ENCODE peak calls at places on chromosomes 4 and X, in seven cellular contexts. V is IMR-90, L is mesendoderm, Z is H9, U is H1, B is mesenchymal stem cell, I is trophoblast cell. O is an unnamed sample.

GRCh38 chrX:12946838-12947544 is 27.9 kb upstream of the TMSB4X start:
- DNase-seq in V (peak; percentile 82), L (peak; percentile 96), Z (peak; percentile 88), U (peak; percentile 54), B (peak; percentile 79), I (peak; percentile 71), O (peak; percentile 67)

GRCh38 chr4:67750691-67751090 is 3.5 kb downstream of the GNRHR start:
- DNase-seq in V (no peak), L (no peak), Z (no peak), U (no peak), B (no peak), I (no peak), O (no peak)

GRCh38 chrX:1477801-1478458 is 25.2 kb upstream of the ASMTL start:
- DNase-seq in V (no peak), L (no peak), Z (no peak), U (no peak), B (no peak), I (no peak), O (no peak)

GRCh38 chr4:177051473-177052060 is 258.1 kb upstream of the NEIL3 start:
- DNase-seq in V (peak; percentile 9), L (peak; percentile 68), Z (peak; percentile 66), U (peak; percentile 29), B (peak; percentile 4), I (peak; percentile 3), O (peak; percentile 15)

GRCh38 chr4:84583871-84584373 is 995 bp downstream of the CDS1 start:
- DNase-seq in V (no peak), L (no peak), Z (no peak), U (no peak), B (peak; percentile 8), I (no peak), O (no peak)

GRCh38 chr4:78432896-78433295 is 118.7 kb upstream of the ANXA3 start:
- DNase-seq in V (peak; percentile 1), L (peak; percentile 40), Z (no peak), U (no peak), B (peak; percentile 6), I (peak; percentile 33), O (no peak)

GRCh38 chrX:46572295-46572936 is 1.1 kb upstream of the CHST7 start:
- DNase-seq in V (no peak), L (no peak), Z (no peak), U (no peak), B (no peak), I (no peak), O (no peak)

GRCh38 chr4:167144605-167145004 is 89.7 kb downstream of the SPOCK3 start:
- DNase-seq in V (no peak), L (no peak), Z (no peak), U (no peak), B (no peak), I (no peak), O (no peak)

GRCh38 chr4:112897548-112897947 is 151.9 kb upstream of the ANK2 start:
- DNase-seq in V (no peak), L (peak; percentile 77), Z (peak; percentile 44), U (no peak), B (no peak), I (no peak), O (no peak)

GRCh38 chr4:112213850-112214249 is 17.7 kb upstream of the AP1AR start:
- DNase-seq in V (peak; percentile 90), L (no peak), Z (no peak), U (no peak), B (peak; percentile 81), I (no peak), O (no peak)

DNA sequence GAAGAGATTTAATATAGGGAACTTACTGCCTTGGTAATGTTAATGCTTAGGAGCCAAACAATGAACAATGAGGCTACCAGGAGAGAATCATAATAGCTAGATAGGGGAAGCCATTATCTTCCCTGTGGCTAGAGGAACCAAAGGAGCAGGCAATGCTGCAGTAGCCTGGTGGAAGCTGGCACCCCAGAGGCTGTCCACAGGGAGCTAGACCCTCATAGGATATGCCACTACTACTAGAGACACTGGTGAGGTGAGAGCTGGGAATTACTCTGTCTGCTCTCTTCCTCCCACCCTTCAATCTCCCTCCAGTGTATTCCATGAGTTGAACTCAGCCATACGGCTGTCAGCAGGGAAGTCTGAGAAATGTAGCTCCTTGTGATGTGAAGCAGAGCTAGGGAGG is 601.4 kb downstream of the KCNIP4 start:
- DNase-seq in V (no peak), L (peak; percentile 48), Z (no peak), U (no peak), B (no peak), I (no peak), O (no peak)
- H3K4ac ChIP-seq in V (no peak overlapping the region), L (no peak overlapping the region), Z (no peak overlapping the region), U (no peak overlapping the region), B (no peak overlapping the region), I (no peak overlapping the region), O (no peak overlapping the region)

GRCh38 chr4:94409375-94409679 is 42.4 kb upstream of the PDLIM5 start:
- DNase-seq in V (no peak), L (no peak), Z (no peak), U (no peak), B (no peak), I (no peak), O (no peak)
- H3K4ac ChIP-seq in V (no peak overlapping the region), L (no peak overlapping the region), Z (no peak overlapping the region), U (no peak overlapping the region), B (no peak overlapping the region), I (no peak overlapping the region), O (no peak overlapping the region)

DNA sequence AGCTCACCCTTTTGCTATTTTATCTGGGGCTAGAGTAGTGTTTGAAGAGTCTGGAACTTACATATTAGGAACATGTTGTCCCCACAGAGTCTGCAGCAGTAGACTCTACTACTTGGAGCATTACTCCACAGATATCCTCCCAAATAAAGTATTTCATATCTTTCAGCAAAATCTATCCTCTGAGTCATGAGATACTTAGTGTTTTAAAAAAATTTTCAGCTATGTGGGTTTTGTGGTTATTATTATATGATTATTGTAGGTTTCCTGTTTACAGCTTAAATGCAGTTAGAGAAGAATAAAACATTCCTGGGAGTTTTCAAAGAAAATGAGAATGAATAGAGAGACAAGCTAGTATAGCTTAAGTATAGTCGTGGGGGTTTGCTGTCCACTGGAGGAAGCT is 30.9 kb downstream of the PAGE2 start:
- DNase-seq in V (peak; percentile 3), L (no peak), Z (no peak), U (no peak), B (peak; percentile 20), I (no peak), O (no peak)
- H3K4ac ChIP-seq in V (no peak overlapping the region), L (no peak overlapping the region), Z (no peak overlapping the region), U (no peak overlapping the region), B (no peak overlapping the region), I (no peak overlapping the region), O (no peak overlapping the region)

GRCh38 chr4:133588306-133588705 is 439.2 kb downstream of the PCDH10 start:
- DNase-seq in V (no peak), L (no peak), Z (no peak), U (no peak), B (no peak), I (no peak), O (no peak)

GRCh38 chr4:133585323-133585722 is 436.2 kb downstream of the PCDH10 start:
- DNase-seq in V (no peak), L (no peak), Z (no peak), U (no peak), B (no peak), I (no peak), O (no peak)

GRCh38 chr4:133581971-133582619 is 433.0 kb downstream of the PCDH10 start:
- DNase-seq in V (no peak), L (no peak), Z (no peak), U (no peak), B (peak; percentile 20), I (no peak), O (no peak)

GRCh38 chr4:133584714-133585113 is 435.6 kb downstream of the PCDH10 start:
- DNase-seq in V (no peak), L (peak; percentile 71), Z (peak; percentile 67), U (peak; percentile 29), B (no peak), I (no peak), O (no peak)
- H3K4ac ChIP-seq in V (no peak overlapping the region), L (no peak overlapping the region), Z (no peak overlapping the region), U (no peak overlapping the region), B (no peak overlapping the region), I (no peak overlapping the region), O (no peak overlapping the region)

GRCh38 chr4:63085091-63085490 is 1324.2 kb downstream of the TECRL start:
- DNase-seq in V (no peak), L (no peak), Z (no peak), U (no peak), B (no peak), I (no peak), O (no peak)

DNA sequence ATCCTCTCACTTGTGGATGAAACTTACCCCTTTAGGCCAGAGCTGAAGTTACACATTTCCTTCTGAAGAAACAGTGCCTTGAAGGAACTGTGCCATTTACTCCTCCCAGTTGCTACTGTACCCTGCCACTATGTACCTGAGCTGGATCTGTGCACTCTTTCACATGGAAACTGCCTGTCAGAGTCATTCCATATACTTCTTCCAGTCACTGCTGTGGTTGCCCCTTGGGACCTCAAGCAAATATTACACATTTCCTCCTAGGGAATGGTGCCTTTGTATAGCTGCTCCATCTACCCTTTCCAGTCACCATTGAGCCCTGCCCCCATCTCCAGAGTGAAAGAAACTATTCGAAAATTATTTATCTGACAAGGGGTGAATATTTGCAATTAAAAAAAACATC is 1328.3 kb downstream of the TECRL start:
- DNase-seq in V (no peak), L (no peak), Z (no peak), U (no peak), B (no peak), I (no peak), O (no peak)
- H3K4ac ChIP-seq in V (no peak overlapping the region), L (no peak overlapping the region), Z (no peak overlapping the region), U (no peak overlapping the region), B (no peak overlapping the region), I (no peak overlapping the region), O (no peak overlapping the region)

DNA sequence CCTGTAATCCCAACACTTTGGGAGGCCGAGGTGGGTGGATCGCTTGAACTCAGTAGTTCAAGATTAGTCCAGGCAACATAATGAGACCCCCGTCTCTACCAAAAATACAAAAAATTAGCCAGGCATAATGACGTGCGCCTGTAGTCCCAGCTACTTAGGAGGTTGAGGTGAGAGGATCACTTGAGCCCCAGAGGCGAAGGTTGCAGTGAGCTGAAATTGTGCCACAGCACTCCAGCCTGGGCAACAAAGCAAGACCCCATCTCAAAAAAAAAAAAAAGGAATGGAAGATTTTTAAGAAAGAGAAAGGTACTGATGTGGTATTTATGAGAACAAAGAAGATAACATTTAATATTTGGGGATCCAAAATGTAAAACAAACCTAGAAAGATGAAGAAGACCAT is 27.0 kb upstream of the NMU start:
- DNase-seq in V (no peak), L (no peak), Z (no peak), U (no peak), B (no peak), I (no peak), O (no peak)
- H3K4ac ChIP-seq in V (no peak overlapping the region), L (no peak overlapping the region), Z (no peak overlapping the region), U (no peak overlapping the region), B (no peak overlapping the region), I (no peak overlapping the region), O (no peak overlapping the region)

O was measured in neuronal stem cell.